ENCODE peak calls at places on chromosomes 7 and 10, in eight cellular contexts. X, P, L, N, O, V, J and C are unnamed samples.

GRCh38 chr7:506391-506831 is 13.2 kb downstream of the PDGFA start:
- DNase-seq in V (no peak), O (peak; percentile 10), P (no peak), X (peak; percentile 8), J (no peak), N (no peak), L (peak; percentile 55), C (peak; percentile 70)

GRCh38 chr10:31083765-31084184 is 52.1 kb upstream of the ZNF438 start:
- DNase-seq in N (peak; percentile 64), P (peak; percentile 32), J (peak; percentile 81), X (peak; percentile 22), O (peak; percentile 18), L (no peak), V (peak; percentile 15), C (no peak)

GRCh38 chr10:120181154-120181553 is 275.9 kb upstream of the PLPP4 start:
- DNase-seq in V (no peak), X (no peak), O (no peak), J (peak; percentile 11), L (no peak), P (no peak), N (no peak), C (no peak)

GRCh38 chr10:87660484-87661133 is 931 bp downstream of the PAPSS2 start:
- DNase-seq in N (no peak), O (no peak), P (peak; percentile 63), X (no peak), L (no peak), V (no peak), J (no peak), C (no peak)

GRCh38 chr10:99372546-99373271 is 43.6 kb downstream of the CNNM1 start:
- DNase-seq in L (no peak), X (no peak), P (no peak), J (no peak), O (no peak), N (no peak), V (no peak), C (no peak)

GRCh38 chr10:46559231-46559671 is 2.8 kb upstream of the GPRIN2 start:
- DNase-seq in N (no peak), O (no peak), L (peak; percentile 29), V (no peak), P (no peak), X (no peak), J (no peak), C (peak; percentile 73)

GRCh38 chr10:21860718-21861117 is 142.8 kb downstream of the DNAJC1 start:
- DNase-seq in L (no peak), V (no peak), X (no peak), P (no peak), O (no peak), J (no peak), N (no peak), C (no peak)

GRCh38 chr10:131090761-131091661 is 220.5 kb downstream of the TCERG1L start:
- DNase-seq in V (no peak), O (no peak), L (no peak), P (no peak), N (no peak), X (no peak), J (no peak), C (no peak)

GRCh38 chr10:22620140-22620857 is 94.1 kb downstream of the PIP4K2A start:
- DNase-seq in P (peak; percentile 63), L (peak; percentile 81), X (peak; percentile 76), V (no peak), O (peak; percentile 76), J (no peak), N (no peak), C (peak; percentile 87)

GRCh38 chr7:15245801-15246200 is 316.0 kb downstream of the AGMO start:
- DNase-seq in X (no peak), N (no peak), O (no peak), L (no peak), V (no peak), J (no peak), P (no peak), C (no peak)

GRCh38 chr7:132392713-132393112 is 183.6 kb downstream of the PLXNA4 start:
- DNase-seq in O (no peak), L (no peak), P (no peak), V (no peak), N (no peak), J (no peak), X (no peak), C (no peak)

GRCh38 chr10:13018171-13018570 is 16.7 kb upstream of the CCDC3 start:
- DNase-seq in P (no peak), J (no peak), X (no peak), L (no peak), V (no peak), N (no peak), O (no peak), C (no peak)

GRCh38 chr7:772005-772294 is 44.9 kb upstream of the PRKAR1B start:
- DNase-seq in O (no peak), N (no peak), X (no peak), P (no peak), L (no peak), J (no peak), V (no peak), C (no peak)

GRCh38 chr10:62230344-62231138 is 38.1 kb downstream of the RTKN2 start:
- DNase-seq in L (no peak), V (no peak), N (no peak), O (no peak), P (no peak), J (no peak), X (no peak), C (no peak)

GRCh38 chr7:93147358-93147757 is 827 bp downstream of the SAMD9L start:
- DNase-seq in X (no peak), O (no peak), J (no peak), L (no peak), P (peak; percentile 20), V (peak; percentile 60), N (no peak), C (no peak)

GRCh38 chr7:23765943-23766342 is 55.9 kb downstream of the STK31 start:
- DNase-seq in N (no peak), V (no peak), X (no peak), L (no peak), O (no peak), P (no peak), J (no peak), C (no peak)

GRCh38 chr10:62264702-62265436 is 3.8 kb downstream of the RTKN2 start:
- DNase-seq in V (peak; percentile 64), N (peak; percentile 53), X (no peak), P (no peak), J (peak; percentile 86), O (no peak), L (no peak), C (no peak)

DNA sequence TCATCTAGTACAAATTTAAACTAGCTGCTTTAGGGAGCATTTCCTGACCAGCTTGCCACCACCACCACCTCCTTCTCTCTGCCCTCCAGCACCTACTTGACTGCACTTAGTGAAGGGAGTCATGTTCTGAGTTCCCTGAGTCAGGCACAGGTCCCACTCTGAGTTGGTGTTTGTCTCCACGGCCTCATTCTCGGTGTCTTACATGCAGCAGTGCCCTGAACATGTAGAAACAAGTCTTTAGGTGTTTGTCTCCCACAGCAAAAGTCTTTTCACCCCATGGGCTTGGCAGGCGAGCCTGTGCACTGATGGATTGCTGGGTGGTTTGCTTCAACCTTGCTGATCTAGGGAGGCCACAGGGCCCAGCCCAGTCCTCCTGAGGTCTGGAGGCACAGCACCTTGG is 16.9 kb downstream of the TSPAN14 start:
- DNase-seq in O (no peak), P (no peak), L (no peak), J (no peak), V (no peak), N (no peak), X (no peak), C (no peak)
- H3K27ac ChIP-seq in O (no peak overlapping the region), P (no peak overlapping the region), L (no peak overlapping the region), J (no peak overlapping the region), V (peak overlapping the region; percentile 86), N (no peak overlapping the region), X (peak overlapping the region; percentile 36), C (peak overlapping the region; percentile 35)

GRCh38 chr10:11713963-11714362 is 28.2 kb upstream of the ECHDC3 start:
- DNase-seq in N (no peak), L (peak; percentile 29), P (no peak), J (no peak), O (no peak), V (no peak), X (no peak), C (no peak)
- TF ChIP-seq CTCF in N (no peak), L (no peak), P (no peak), J (no peak), O (no peak), V (no peak), X (no peak), C (no peak)

DNA sequence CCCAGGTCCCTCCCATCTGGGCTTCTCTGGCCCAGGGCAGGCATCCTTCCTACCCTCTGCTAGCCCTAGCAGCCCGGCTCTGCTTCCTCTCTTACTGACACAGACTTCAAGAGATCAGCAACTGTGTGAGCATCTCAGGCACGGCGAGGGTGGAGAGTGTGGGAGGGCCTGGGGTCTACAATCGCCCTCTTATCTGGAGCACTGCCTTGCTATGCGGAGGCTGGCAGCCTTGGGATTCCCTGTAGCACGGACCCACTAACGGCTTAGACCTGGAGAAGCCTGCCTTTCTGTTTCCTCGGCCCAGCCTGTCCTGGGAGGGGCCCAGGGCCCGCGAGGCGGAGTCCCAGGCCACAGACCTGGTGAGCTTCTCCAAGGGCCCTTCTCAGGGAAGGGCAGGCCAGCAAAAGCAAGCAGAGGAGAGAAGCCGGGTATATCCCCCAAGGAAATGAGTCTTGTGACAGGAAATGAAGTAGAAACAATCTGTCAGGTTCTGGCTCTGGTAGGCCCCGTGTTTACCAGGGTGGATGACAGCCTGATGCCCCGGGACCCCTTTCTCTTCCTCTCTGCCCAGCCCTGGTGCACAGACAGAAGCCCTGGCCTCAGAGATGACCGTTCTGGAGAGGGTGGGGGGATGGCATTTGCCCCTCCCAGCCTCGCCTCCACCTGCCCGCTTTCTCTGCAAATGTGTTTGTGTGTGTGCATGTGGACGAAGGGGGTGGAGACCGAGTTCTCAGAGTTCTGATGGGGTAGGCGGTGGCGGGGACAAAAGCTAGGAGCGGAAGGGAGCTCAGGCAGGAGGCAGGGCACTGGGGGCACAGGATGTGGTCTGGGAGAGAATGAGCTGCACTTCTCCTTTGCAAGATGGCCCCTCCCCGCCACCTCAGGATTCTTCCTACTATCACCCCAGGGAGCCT is 2.5 kb downstream of the LRCH4 start:
- DNase-seq in V (peak; percentile 82), O (peak; percentile 61), P (peak; percentile 48), J (peak; percentile 40), X (peak; percentile 53), L (peak; percentile 85), N (peak; percentile 58), C (no peak)
- H3K27ac ChIP-seq in V (peak overlapping the region; percentile 92), O (no peak overlapping the region), P (peak overlapping the region; percentile 99), J (peak overlapping the region; percentile 84), X (peak overlapping the region; percentile 94), L (peak overlapping the region; percentile 95), N (no peak overlapping the region), C (peak overlapping the region; percentile 98)

GRCh38 chr7:148962823-148963582 is 65.3 kb downstream of the PDIA4 start:
- DNase-seq in P (peak; percentile 67), N (no peak), O (peak; percentile 61), V (peak; percentile 78), L (no peak), X (peak; percentile 54), J (peak; percentile 62), C (no peak)

GRCh38 chr7:148962515-148962822 is 65.8 kb downstream of the PDIA4 start:
- DNase-seq in L (no peak), N (no peak), P (no peak), O (no peak), V (no peak), X (no peak), J (no peak), C (no peak)

GRCh38 chr7:148958061-148958460 is 70.2 kb downstream of the PDIA4 start:
- DNase-seq in V (no peak), O (no peak), X (no peak), P (no peak), J (no peak), L (no peak), N (no peak), C (no peak)

GRCh38 chr7:148963583-148964509 is 64.5 kb downstream of the PDIA4 start:
- DNase-seq in O (no peak), L (no peak), N (no peak), X (no peak), V (no peak), J (peak; percentile 50), P (no peak), C (no peak)

GRCh38 chr7:148959726-148960125 is 68.6 kb downstream of the PDIA4 start:
- DNase-seq in X (no peak), L (no peak), J (no peak), N (no peak), V (no peak), O (no peak), P (no peak), C (no peak)
- TF ChIP-seq CTCF in X (no peak), L (no peak), J (no peak), N (no peak), V (no peak), O (no peak), P (no peak), C (no peak)